ENCODE peak calls at places on chromosomes 11 and 22, in nine cellular contexts. One of them, this sample, is unnamed.

GRCh38 chr22:42154293-42154692 is 23.7 kb upstream of the CYP2D6 start:
- DNase-seq in kidney glomerular epithelial cell: no peak
- DNase-seq in RPMI7951: no peak
- DNase-seq in AG04450: no peak
- DNase-seq in HCT116: no peak
- DNase-seq in uterus: no peak
- DNase-seq in frontal cortex: no peak
- DNase-seq in COLO829: no peak
- DNase-seq in T-helper 9 cell: no peak
- DNase-seq in this sample: no peak

GRCh38 chr22:37472418-37473006 is 13.7 kb downstream of the MFNG start:
- DNase-seq in kidney glomerular epithelial cell: no peak
- DNase-seq in RPMI7951: no peak
- DNase-seq in AG04450: no peak
- DNase-seq in HCT116: no peak
- DNase-seq in uterus: no peak
- DNase-seq in frontal cortex: no peak
- DNase-seq in COLO829: peak
- DNase-seq in T-helper 9 cell: peak
- DNase-seq in this sample: peak

GRCh38 chr22:28053871-28054621 is 135.0 kb upstream of the PITPNB start:
- DNase-seq in kidney glomerular epithelial cell: no peak
- DNase-seq in RPMI7951: no peak
- DNase-seq in AG04450: no peak
- DNase-seq in HCT116: no peak
- DNase-seq in uterus: no peak
- DNase-seq in frontal cortex: no peak
- DNase-seq in COLO829: no peak
- DNase-seq in T-helper 9 cell: no peak
- DNase-seq in this sample: no peak

GRCh38 chr11:23123766-23124165 is 263.5 kb upstream of the CCDC179 start:
- DNase-seq in kidney glomerular epithelial cell: peak
- DNase-seq in RPMI7951: peak
- DNase-seq in AG04450: no peak
- DNase-seq in HCT116: no peak
- DNase-seq in uterus: no peak
- DNase-seq in frontal cortex: no peak
- DNase-seq in COLO829: peak
- DNase-seq in T-helper 9 cell: no peak
- DNase-seq in this sample: no peak

GRCh38 chr22:46050916-46051614 is 74.1 kb upstream of the WNT7B start:
- DNase-seq in kidney glomerular epithelial cell: no peak
- DNase-seq in RPMI7951: no peak
- DNase-seq in AG04450: no peak
- DNase-seq in HCT116: no peak
- DNase-seq in uterus: peak
- DNase-seq in frontal cortex: no peak
- DNase-seq in COLO829: no peak
- DNase-seq in T-helper 9 cell: no peak
- DNase-seq in this sample: no peak

GRCh38 chr11:102912482-102912830 is 37.7 kb upstream of the MMP12 start:
- DNase-seq in kidney glomerular epithelial cell: no peak
- DNase-seq in RPMI7951: peak
- DNase-seq in AG04450: no peak
- DNase-seq in HCT116: no peak
- DNase-seq in uterus: no peak
- DNase-seq in frontal cortex: no peak
- DNase-seq in COLO829: no peak
- DNase-seq in T-helper 9 cell: no peak
- DNase-seq in this sample: no peak

GRCh38 chr11:117424781-117425180 is 97.1 kb downstream of the CEP164 start:
- DNase-seq in kidney glomerular epithelial cell: no peak
- DNase-seq in RPMI7951: no peak
- DNase-seq in AG04450: no peak
- DNase-seq in HCT116: no peak
- DNase-seq in uterus: no peak
- DNase-seq in frontal cortex: no peak
- DNase-seq in COLO829: no peak
- DNase-seq in T-helper 9 cell: no peak
- DNase-seq in this sample: no peak

GRCh38 chr22:45692549-45692948 is 20.9 kb downstream of the ATXN10 start:
- DNase-seq in kidney glomerular epithelial cell: peak
- DNase-seq in RPMI7951: peak
- DNase-seq in AG04450: no peak
- DNase-seq in HCT116: no peak
- DNase-seq in uterus: no peak
- DNase-seq in frontal cortex: no peak
- DNase-seq in COLO829: peak
- DNase-seq in T-helper 9 cell: no peak
- DNase-seq in this sample: no peak

GRCh38 chr11:106642331-106642730 is 375.9 kb downstream of the GUCY1A2 start:
- DNase-seq in kidney glomerular epithelial cell: no peak
- DNase-seq in RPMI7951: no peak
- DNase-seq in AG04450: peak
- DNase-seq in HCT116: no peak
- DNase-seq in uterus: no peak
- DNase-seq in frontal cortex: no peak
- DNase-seq in COLO829: no peak
- DNase-seq in T-helper 9 cell: no peak
- DNase-seq in this sample: no peak

GRCh38 chr22:44620129-44620840 is 81.7 kb upstream of the PRR5 start:
- DNase-seq in kidney glomerular epithelial cell: no peak
- DNase-seq in RPMI7951: peak
- DNase-seq in AG04450: no peak
- DNase-seq in HCT116: no peak
- DNase-seq in uterus: peak
- DNase-seq in frontal cortex: no peak
- DNase-seq in COLO829: no peak
- DNase-seq in T-helper 9 cell: peak
- DNase-seq in this sample: peak

GRCh38 chr11:121426476-121427454 is 25.3 kb upstream of the SORL1 start:
- DNase-seq in kidney glomerular epithelial cell: no peak
- DNase-seq in RPMI7951: no peak
- DNase-seq in AG04450: no peak
- DNase-seq in HCT116: peak
- DNase-seq in uterus: no peak
- DNase-seq in frontal cortex: peak
- DNase-seq in COLO829: no peak
- DNase-seq in T-helper 9 cell: peak
- DNase-seq in this sample: no peak

GRCh38 chr11:116690623-116691022 is 82.2 kb downstream of the BUD13 start:
- DNase-seq in kidney glomerular epithelial cell: no peak
- DNase-seq in RPMI7951: no peak
- DNase-seq in AG04450: no peak
- DNase-seq in HCT116: no peak
- DNase-seq in uterus: no peak
- DNase-seq in frontal cortex: no peak
- DNase-seq in COLO829: no peak
- DNase-seq in T-helper 9 cell: no peak
- DNase-seq in this sample: no peak

GRCh38 chr11:44261800-44262591 is 47.9 kb downstream of the ALX4 start:
- DNase-seq in kidney glomerular epithelial cell: no peak
- DNase-seq in RPMI7951: no peak
- DNase-seq in AG04450: no peak
- DNase-seq in HCT116: no peak
- DNase-seq in uterus: no peak
- DNase-seq in frontal cortex: no peak
- DNase-seq in COLO829: no peak
- DNase-seq in T-helper 9 cell: no peak
- DNase-seq in this sample: no peak

GRCh38 chr22:23243006-23243573 is 62.8 kb downstream of the BCR start:
- DNase-seq in kidney glomerular epithelial cell: no peak
- DNase-seq in RPMI7951: no peak
- DNase-seq in AG04450: no peak
- DNase-seq in HCT116: no peak
- DNase-seq in uterus: no peak
- DNase-seq in frontal cortex: no peak
- DNase-seq in COLO829: no peak
- DNase-seq in T-helper 9 cell: peak
- DNase-seq in this sample: peak

GRCh38 chr11:36142439-36142838 is 146.8 kb downstream of the COMMD9 start:
- DNase-seq in kidney glomerular epithelial cell: no peak
- DNase-seq in RPMI7951: no peak
- DNase-seq in AG04450: no peak
- DNase-seq in HCT116: no peak
- DNase-seq in uterus: no peak
- DNase-seq in frontal cortex: no peak
- DNase-seq in COLO829: no peak
- DNase-seq in T-helper 9 cell: no peak
- DNase-seq in this sample: no peak

GRCh38 chr11:78654866-78655265 is 80.2 kb upstream of the NARS2 start:
- DNase-seq in kidney glomerular epithelial cell: no peak
- DNase-seq in RPMI7951: no peak
- DNase-seq in AG04450: no peak
- DNase-seq in HCT116: no peak
- DNase-seq in uterus: no peak
- DNase-seq in frontal cortex: no peak
- DNase-seq in COLO829: no peak
- DNase-seq in T-helper 9 cell: no peak
- DNase-seq in this sample: no peak

GRCh38 chr11:35893796-35894475 is 49.9 kb upstream of the LDLRAD3 start:
- DNase-seq in kidney glomerular epithelial cell: no peak
- DNase-seq in RPMI7951: peak
- DNase-seq in AG04450: peak
- DNase-seq in HCT116: no peak
- DNase-seq in uterus: no peak
- DNase-seq in frontal cortex: no peak
- DNase-seq in COLO829: no peak
- DNase-seq in T-helper 9 cell: no peak
- DNase-seq in this sample: no peak

GRCh38 chr22:29022101-29022817 is 39.4 kb downstream of the C22orf31 start:
- DNase-seq in kidney glomerular epithelial cell: peak
- DNase-seq in RPMI7951: no peak
- DNase-seq in AG04450: no peak
- DNase-seq in HCT116: no peak
- DNase-seq in uterus: no peak
- DNase-seq in frontal cortex: no peak
- DNase-seq in COLO829: no peak
- DNase-seq in T-helper 9 cell: no peak
- DNase-seq in this sample: no peak

GRCh38 chr11:15955595-15955994 is 400.8 kb downstream of the SOX6 start:
- DNase-seq in kidney glomerular epithelial cell: no peak
- DNase-seq in RPMI7951: no peak
- DNase-seq in AG04450: no peak
- DNase-seq in HCT116: no peak
- DNase-seq in uterus: no peak
- DNase-seq in frontal cortex: no peak
- DNase-seq in COLO829: no peak
- DNase-seq in T-helper 9 cell: no peak
- DNase-seq in this sample: no peak

GRCh38 chr11:13262096-13262495 is 15.5 kb upstream of the BMAL1 start:
- DNase-seq in kidney glomerular epithelial cell: no peak
- DNase-seq in RPMI7951: peak
- DNase-seq in AG04450: no peak
- DNase-seq in HCT116: peak
- DNase-seq in uterus: no peak
- DNase-seq in frontal cortex: no peak
- DNase-seq in COLO829: no peak
- DNase-seq in T-helper 9 cell: no peak
- DNase-seq in this sample: no peak

GRCh38 chr11:93476796-93477195 is 66.4 kb downstream of the SMCO4 start:
- DNase-seq in kidney glomerular epithelial cell: no peak
- DNase-seq in RPMI7951: peak
- DNase-seq in AG04450: peak
- DNase-seq in HCT116: no peak
- DNase-seq in uterus: no peak
- DNase-seq in frontal cortex: no peak
- DNase-seq in COLO829: no peak
- DNase-seq in T-helper 9 cell: no peak
- DNase-seq in this sample: no peak

GRCh38 chr11:103618532-103618931 is 417.9 kb upstream of the DDI1 start:
- DNase-seq in kidney glomerular epithelial cell: no peak
- DNase-seq in RPMI7951: peak
- DNase-seq in AG04450: peak
- DNase-seq in HCT116: no peak
- DNase-seq in uterus: no peak
- DNase-seq in frontal cortex: no peak
- DNase-seq in COLO829: no peak
- DNase-seq in T-helper 9 cell: no peak
- DNase-seq in this sample: no peak

GRCh38 chr22:38218661-38219331 is 17.0 kb downstream of the MAFF start:
- DNase-seq in kidney glomerular epithelial cell: peak
- DNase-seq in RPMI7951: peak
- DNase-seq in AG04450: peak
- DNase-seq in HCT116: peak
- DNase-seq in uterus: peak
- DNase-seq in frontal cortex: no peak
- DNase-seq in COLO829: peak
- DNase-seq in T-helper 9 cell: peak
- DNase-seq in this sample: peak

GRCh38 chr11:6568191-6568918 is 35.1 kb downstream of the RRP8 start:
- DNase-seq in kidney glomerular epithelial cell: peak
- DNase-seq in RPMI7951: peak
- DNase-seq in AG04450: peak
- DNase-seq in HCT116: no peak
- DNase-seq in uterus: no peak
- DNase-seq in frontal cortex: peak
- DNase-seq in COLO829: no peak
- DNase-seq in T-helper 9 cell: no peak
- DNase-seq in this sample: no peak

GRCh38 chr11:125923012-125923579 is 18.8 kb downstream of the DDX25 start:
- DNase-seq in kidney glomerular epithelial cell: peak
- DNase-seq in RPMI7951: peak
- DNase-seq in AG04450: peak
- DNase-seq in HCT116: peak
- DNase-seq in uterus: peak
- DNase-seq in frontal cortex: peak
- DNase-seq in COLO829: peak
- DNase-seq in T-helper 9 cell: peak
- DNase-seq in this sample: peak

GRCh38 chr11:74248469-74248868 is 63.0 kb downstream of the P4HA3 start:
- DNase-seq in kidney glomerular epithelial cell: no peak
- DNase-seq in RPMI7951: no peak
- DNase-seq in AG04450: no peak
- DNase-seq in HCT116: no peak
- DNase-seq in uterus: no peak
- DNase-seq in frontal cortex: no peak
- DNase-seq in COLO829: no peak
- DNase-seq in T-helper 9 cell: no peak
- DNase-seq in this sample: no peak

This sample was measured in T-helper 17 cell.